ENCODE peak calls at places on chromosomes 4 and X, in six cellular contexts. N is mucosa of descending colon, E is tibial nerve, J is mammary epithelial cell, C is spleen, D is dorsolateral prefrontal cortex. H is an unnamed sample.

GRCh38 chr4:48801739-48802138 is 21.7 kb upstream of the FRYL start:
- DNase-seq in N (no peak), E (no peak), J (no peak), C (no peak), D (no peak), H (no peak)

GRCh38 chrX:41779058-41779564 is 55.1 kb downstream of the GPR82 start:
- DNase-seq in N (no peak), E (no peak), J (peak), C (no peak), D (no peak), H (no peak)

GRCh38 chr4:54516556-54517215 is 141.1 kb upstream of the KIT start:
- DNase-seq in N (no peak), E (no peak), J (no peak), C (no peak), D (no peak), H (no peak)

GRCh38 chr4:153188966-153189801 is 15.1 kb upstream of the TRIM2 start:
- DNase-seq in N (no peak), E (no peak), J (no peak), C (no peak), D (no peak), H (no peak)

GRCh38 chrX:39730671-39731389 is 366.9 kb downstream of the BCOR start:
- DNase-seq in N (peak), E (peak), J (peak), C (peak), D (peak), H (peak)

GRCh38 chr4:1356181-1356998 is 9.4 kb downstream of the UVSSA start:
- DNase-seq in N (no peak), E (peak), J (peak), C (peak), D (peak), H (peak)

GRCh38 chr4:165369522-165369921 is 9.3 kb upstream of the CPE start:
- DNase-seq in N (no peak), E (no peak), J (peak), C (no peak), D (no peak), H (no peak)

GRCh38 chrX:103376979-103377324 is 614 bp downstream of the BEX3 start:
- DNase-seq in N (no peak), E (no peak), J (no peak), C (no peak), D (no peak), H (no peak)

GRCh38 chrX:118847676-118848075 is 24.1 kb downstream of the ZCCHC12 start:
- DNase-seq in N (no peak), E (peak), J (peak), C (no peak), D (no peak), H (no peak)

GRCh38 chr4:123844374-123844773 is 447.8 kb downstream of the SPRY1 start:
- DNase-seq in N (no peak), E (no peak), J (no peak), C (no peak), D (no peak), H (no peak)

GRCh38 chr4:14294611-14295010 is 667.1 kb upstream of the BOD1L1 start:
- DNase-seq in N (no peak), E (no peak), J (no peak), C (no peak), D (no peak), H (no peak)

GRCh38 chr4:180617203-180617602 is 1626.0 kb upstream of the TENM3 start:
- DNase-seq in N (no peak), E (no peak), J (peak), C (no peak), D (no peak), H (no peak)

GRCh38 chrX:13283512-13283911 is 36.3 kb downstream of the ATXN3L start:
- DNase-seq in N (no peak), E (no peak), J (no peak), C (no peak), D (no peak), H (no peak)

GRCh38 chr4:181832305-181832704 is 410.9 kb upstream of the TENM3 start:
- DNase-seq in N (no peak), E (no peak), J (no peak), C (no peak), D (no peak), H (no peak)

GRCh38 chr4:91243132-91243531 is 1060.6 kb upstream of the GRID2 start:
- DNase-seq in N (no peak), E (no peak), J (no peak), C (no peak), D (no peak), H (no peak)

GRCh38 chr4:829761-830655 is 4.1 kb upstream of the CPLX1 start:
- DNase-seq in N (peak), E (no peak), J (no peak), C (peak), D (no peak), H (no peak)

GRCh38 chr4:7190668-7191545 is 1.4 kb upstream of the SORCS2 start:
- DNase-seq in N (peak), E (no peak), J (no peak), C (peak), D (no peak), H (no peak)

GRCh38 chrX:39242187-39242586 is 440.9 kb downstream of the MID1IP1 start:
- DNase-seq in N (no peak), E (no peak), J (peak), C (no peak), D (no peak), H (no peak)

GRCh38 chrX:23752740-23753435 is 9.8 kb upstream of the ACOT9 start:
- DNase-seq in N (no peak), E (no peak), J (no peak), C (no peak), D (no peak), H (no peak)

GRCh38 chr4:34309356-34309900 is 1934.9 kb downstream of the ARAP2 start:
- DNase-seq in N (no peak), E (no peak), J (no peak), C (no peak), D (no peak), H (no peak)

GRCh38 chrX:152601848-152602616 is 35.7 kb upstream of the GABRQ start:
- DNase-seq in N (no peak), E (no peak), J (peak), C (no peak), D (no peak), H (no peak)

GRCh38 chr4:129239088-129239487 is 143.1 kb downstream of the C4orf33 start:
- DNase-seq in N (no peak), E (peak), J (no peak), C (no peak), D (no peak), H (no peak)

GRCh38 chrX:41923257-41923924 is at the start of gene CASK:
- DNase-seq in N (peak), E (peak), J (peak), C (peak), D (peak), H (peak)

GRCh38 chrX:1903380-1903935 is 288.6 kb downstream of the ASMT start:
- DNase-seq in N (no peak), E (no peak), J (no peak), C (no peak), D (no peak), H (no peak)

GRCh38 chr4:122826596-122827257 is at the start of gene FGF2:
- DNase-seq in N (peak), E (peak), J (peak), C (peak), D (peak), H (peak)

GRCh38 chr4:122830392-122831095 is 3.9 kb downstream of the FGF2 start:
- DNase-seq in N (no peak), E (no peak), J (no peak), C (no peak), D (no peak), H (no peak)

GRCh38 chr4:122826000-122826595 is 533 bp upstream of the FGF2 start:
- DNase-seq in N (no peak), E (no peak), J (no peak), C (no peak), D (no peak), H (no peak)

GRCh38 chr4:122827258-122827887 is 742 bp downstream of the FGF2 start:
- DNase-seq in N (peak), E (peak), J (peak), C (peak), D (no peak), H (no peak)

DNA sequence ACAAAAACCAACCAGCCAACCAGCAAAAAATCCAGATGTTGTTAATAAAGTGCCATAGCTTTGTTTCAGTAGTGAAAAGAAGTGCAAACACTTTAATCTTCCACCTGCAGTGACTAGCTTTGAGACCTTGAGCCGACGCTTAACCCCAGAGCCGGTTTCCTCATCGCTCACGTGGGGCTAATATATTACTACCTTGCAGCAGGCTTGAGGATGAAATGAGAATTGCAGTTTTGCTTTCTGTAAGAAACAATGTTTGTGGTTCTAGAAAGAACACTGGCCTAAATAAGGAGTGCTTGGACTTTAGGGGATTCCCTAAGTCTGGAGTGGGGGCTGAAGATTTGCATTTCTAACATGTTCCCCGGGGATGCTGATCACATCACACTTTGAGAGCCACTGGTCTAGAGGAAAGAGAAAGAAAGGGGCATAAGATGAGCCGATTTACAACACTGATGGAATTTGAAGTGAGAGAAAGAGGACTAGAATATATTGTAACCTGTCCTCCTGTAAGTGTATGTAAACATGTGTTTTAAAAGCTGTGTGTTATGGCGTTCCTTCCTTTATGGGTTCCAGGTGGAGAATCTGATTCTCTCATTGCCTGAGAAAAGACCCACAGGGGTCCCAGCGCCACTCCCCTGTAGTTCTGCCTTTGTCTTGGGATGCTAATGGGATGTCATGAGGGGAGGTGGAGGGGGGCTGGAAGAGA is 1.4 kb downstream of the FGF2 start:
- DNase-seq in N (no peak), E (peak), J (peak), C (no peak), D (no peak), H (peak)
- TF ChIP-seq CTCF in N (no peak), E (peak), J (peak), C (no peak), D (no peak), H (no peak)

GRCh38 chr4:25144870-25145481 is 15.3 kb downstream of the SEPSECS start:
- DNase-seq in N (no peak), E (no peak), J (no peak), C (no peak), D (no peak), H (no peak)
- TF ChIP-seq CTCF in N (no peak), E (peak), J (peak), C (no peak), D (peak), H (no peak)

DNA sequence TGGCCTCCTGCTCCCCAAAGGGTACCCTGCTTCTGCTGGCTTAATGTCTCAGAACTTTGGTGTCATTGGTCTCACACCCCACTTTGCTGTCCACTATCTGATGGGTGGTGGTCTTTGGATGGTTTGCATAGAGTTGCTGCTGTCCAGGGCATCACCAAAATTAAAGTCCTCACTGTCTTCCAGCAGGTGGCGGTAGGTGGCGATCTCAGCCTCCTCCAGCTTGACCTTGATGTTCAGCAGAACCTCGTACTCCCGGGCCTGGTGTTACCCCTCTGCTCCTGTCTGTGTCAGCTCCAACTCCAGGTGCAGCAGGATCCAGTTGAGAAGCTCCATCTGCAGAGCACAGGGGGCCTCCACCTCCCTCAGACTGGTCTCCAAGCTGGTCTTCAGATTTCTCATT is 1169.5 kb upstream of the PABPC4L start:
- DNase-seq in N (peak), E (no peak), J (no peak), C (no peak), D (no peak), H (no peak)
- TF ChIP-seq CTCF in N (no peak), E (no peak), J (no peak), C (no peak), D (no peak), H (no peak)

DNA sequence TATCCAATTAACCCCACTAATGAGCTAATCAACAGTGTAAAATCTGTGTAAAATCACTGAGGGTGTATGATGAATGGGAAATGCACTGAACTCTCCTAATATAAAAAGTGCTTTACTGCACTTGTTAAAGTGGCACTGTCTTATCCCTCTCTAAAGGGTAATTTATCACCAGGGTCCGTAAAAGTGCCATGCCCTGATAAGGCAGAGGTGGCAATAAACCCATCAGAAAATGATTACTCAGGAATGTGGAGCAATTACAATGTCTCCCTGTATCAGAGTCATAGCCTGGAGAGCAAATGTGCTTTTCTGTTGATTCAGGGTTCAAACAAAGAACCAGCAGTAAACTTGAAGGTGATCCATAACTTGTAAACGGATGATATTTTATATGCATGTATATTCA is 798.2 kb downstream of the PDHA2 start:
- DNase-seq in N (no peak), E (no peak), J (no peak), C (no peak), D (no peak), H (no peak)
- TF ChIP-seq CTCF in N (no peak), E (no peak), J (no peak), C (no peak), D (no peak), H (no peak)

GRCh38 chrX:71867680-71868079 is 43.0 kb upstream of the NHSL2 start:
- DNase-seq in N (no peak), E (no peak), J (no peak), C (no peak), D (no peak), H (no peak)

GRCh38 chrX:71873459-71873833 is 37.2 kb upstream of the NHSL2 start:
- DNase-seq in N (no peak), E (no peak), J (no peak), C (no peak), D (no peak), H (no peak)

GRCh38 chrX:71871367-71871766 is 39.3 kb upstream of the NHSL2 start:
- DNase-seq in N (no peak), E (peak), J (peak), C (no peak), D (no peak), H (no peak)

GRCh38 chrX:71872542-71873458 is 37.8 kb upstream of the NHSL2 start:
- DNase-seq in N (no peak), E (no peak), J (no peak), C (no peak), D (no peak), H (no peak)

GRCh38 chrX:71870337-71871098 is 40.1 kb upstream of the NHSL2 start:
- DNase-seq in N (no peak), E (no peak), J (peak), C (no peak), D (no peak), H (no peak)
- TF ChIP-seq CTCF in N (no peak), E (no peak), J (peak), C (no peak), D (peak), H (no peak)

GRCh38 chr4:154911608-154912098 is 130.6 kb downstream of the RBM46 start:
- DNase-seq in N (no peak), E (no peak), J (no peak), C (no peak), D (no peak), H (no peak)

GRCh38 chr4:154911097-154911496 is 130.0 kb downstream of the RBM46 start:
- DNase-seq in N (no peak), E (no peak), J (no peak), C (no peak), D (no peak), H (no peak)

GRCh38 chr4:154916068-154916467 is 135.0 kb downstream of the RBM46 start:
- DNase-seq in N (no peak), E (no peak), J (no peak), C (no peak), D (no peak), H (no peak)
- TF ChIP-seq CTCF in N (no peak), E (no peak), J (no peak), C (no peak), D (no peak), H (no peak)

DNA sequence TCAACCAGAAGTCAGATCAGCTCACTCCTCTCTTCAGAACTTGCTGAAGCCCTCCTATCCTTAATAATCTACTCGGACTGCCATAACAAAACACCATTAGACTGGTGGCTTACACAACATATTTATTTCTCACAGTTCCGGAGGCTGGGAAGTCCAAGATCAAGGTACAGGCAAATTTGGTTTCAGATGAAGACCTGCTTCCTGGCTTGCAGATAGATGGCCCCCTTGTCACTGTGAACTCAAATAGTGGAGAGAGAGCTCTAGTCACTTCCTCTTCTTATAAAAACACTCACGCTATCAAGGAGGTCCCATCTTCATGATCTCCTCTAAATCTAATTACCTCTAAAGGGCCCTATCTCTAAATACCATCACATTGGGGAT is 125.1 kb downstream of the CAMK2D start:
- DNase-seq in N (no peak), E (no peak), J (no peak), C (no peak), D (no peak), H (no peak)
- TF ChIP-seq CTCF in N (no peak), E (no peak), J (no peak), C (peak), D (no peak), H (no peak)

DNA sequence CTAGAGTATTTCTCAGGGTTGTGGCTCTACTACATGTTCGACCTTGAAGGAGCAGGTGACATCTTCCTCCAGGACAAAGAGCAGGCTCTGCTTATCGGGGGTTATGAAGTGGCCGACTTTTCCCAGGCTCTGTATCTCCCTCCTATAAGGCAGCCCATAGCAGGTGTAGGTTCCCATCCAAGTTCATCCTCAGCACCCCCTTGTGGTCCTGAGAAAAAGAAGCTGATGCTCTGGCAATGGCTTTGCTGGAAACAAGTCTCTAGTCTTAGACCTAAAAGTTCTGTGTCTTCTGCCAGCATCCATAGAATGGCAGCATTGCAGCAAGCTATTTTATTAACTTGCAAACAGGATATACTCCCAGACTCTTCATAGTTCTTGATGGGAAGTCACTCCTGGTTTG is 836.6 kb upstream of the PRKX start:
- DNase-seq in N (no peak), E (no peak), J (no peak), C (no peak), D (no peak), H (no peak)
- TF ChIP-seq CTCF in N (no peak), E (no peak), J (no peak), C (no peak), D (no peak), H (no peak)

GRCh38 chr4:187176261-187176910 is 452.7 kb upstream of the FAT1 start:
- DNase-seq in N (no peak), E (no peak), J (no peak), C (no peak), D (no peak), H (no peak)

GRCh38 chr4:187178084-187178483 is 454.4 kb upstream of the FAT1 start:
- DNase-seq in N (no peak), E (no peak), J (no peak), C (no peak), D (no peak), H (no peak)

GRCh38 chr4:187172340-187172761 is 448.7 kb upstream of the FAT1 start:
- DNase-seq in N (no peak), E (no peak), J (no peak), C (no peak), D (no peak), H (no peak)

GRCh38 chr4:187174749-187175148 is 451.1 kb upstream of the FAT1 start:
- DNase-seq in N (no peak), E (no peak), J (no peak), C (no peak), D (no peak), H (no peak)

GRCh38 chr4:187175197-187175596 is 451.5 kb upstream of the FAT1 start:
- DNase-seq in N (no peak), E (no peak), J (no peak), C (no peak), D (no peak), H (no peak)
- TF ChIP-seq CTCF in N (no peak), E (no peak), J (no peak), C (no peak), D (no peak), H (no peak)